ENCODE peak calls at places on chromosomes 4 and X, in four cellular contexts. B is heart left ventricle; Y is mucosa of descending colon; I is CD8-positive, alpha-beta T cell. U is an unnamed sample.

GRCh38 chr4:911221-911751 is 20.8 kb downstream of the GAK start:
- DNase-seq in Y (peak), B (no peak), I (no peak), U (no peak)

GRCh38 chr4:154004028-154004427 is 215.1 kb upstream of the SFRP2 start:
- DNase-seq in I (no peak), Y (no peak), B (no peak), U (no peak)

GRCh38 chrX:128816919-128817318 is 706.4 kb downstream of the SMARCA1 start:
- DNase-seq in Y (no peak), I (no peak), B (no peak), U (no peak)

GRCh38 chrX:129781134-129782014 is 1.6 kb downstream of the SASH3 start:
- DNase-seq in Y (peak), B (no peak), I (peak), U (peak)

GRCh38 chr4:683982-684571 is 4.9 kb downstream of the SLC49A3 start:
- DNase-seq in Y (peak), B (peak), I (no peak), U (no peak)

GRCh38 chr4:171981185-171981584 is 168.0 kb downstream of the GALNTL6 start:
- DNase-seq in Y (no peak), B (no peak), I (no peak), U (no peak)

GRCh38 chr4:159334461-159334860 is 231.6 kb downstream of the RAPGEF2 start:
- DNase-seq in B (no peak), I (no peak), Y (no peak), U (no peak)

GRCh38 chr4:12459126-12459525 is 1025.0 kb downstream of the RAB28 start:
- DNase-seq in B (no peak), I (no peak), Y (no peak), U (no peak)

GRCh38 chrX:45011131-45011530 is 138.1 kb downstream of the KDM6A start:
- DNase-seq in Y (no peak), I (no peak), B (no peak), U (no peak)

GRCh38 chr4:56773346-56773745 is 48.2 kb downstream of the SPINK2 start:
- DNase-seq in Y (no peak), B (no peak), I (no peak), U (no peak)
- TF ChIP-seq CTCF in Y (no peak), B (no peak), I (no peak), U (no peak)

GRCh38 chr4:165345663-165346417 is 18.4 kb downstream of the MSMO1 start:
- DNase-seq in B (no peak), Y (no peak), I (no peak), U (no peak)
- TF ChIP-seq CTCF in B (no peak), Y (no peak), I (no peak), U (no peak)

GRCh38 chr4:137425281-137425680 is 107.0 kb downstream of the PCDH18 start:
- DNase-seq in Y (no peak), I (no peak), B (no peak), U (no peak)

GRCh38 chr4:137427411-137427810 is 104.9 kb downstream of the PCDH18 start:
- DNase-seq in Y (no peak), B (no peak), I (no peak), U (no peak)

GRCh38 chr4:137432431-137432830 is 99.9 kb downstream of the PCDH18 start:
- DNase-seq in I (no peak), B (no peak), Y (no peak), U (no peak)

GRCh38 chr4:137430171-137430570 is 102.1 kb downstream of the PCDH18 start:
- DNase-seq in I (no peak), Y (no peak), B (no peak), U (no peak)
- TF ChIP-seq CTCF in I (no peak), Y (no peak), B (no peak), U (no peak)

GRCh38 chr4:77473509-77473908 is 132.1 kb upstream of the CXCL13 start:
- DNase-seq in I (no peak), B (no peak), Y (no peak), U (no peak)
- TF ChIP-seq CTCF in I (no peak), B (peak), Y (no peak), U (no peak)

DNA sequence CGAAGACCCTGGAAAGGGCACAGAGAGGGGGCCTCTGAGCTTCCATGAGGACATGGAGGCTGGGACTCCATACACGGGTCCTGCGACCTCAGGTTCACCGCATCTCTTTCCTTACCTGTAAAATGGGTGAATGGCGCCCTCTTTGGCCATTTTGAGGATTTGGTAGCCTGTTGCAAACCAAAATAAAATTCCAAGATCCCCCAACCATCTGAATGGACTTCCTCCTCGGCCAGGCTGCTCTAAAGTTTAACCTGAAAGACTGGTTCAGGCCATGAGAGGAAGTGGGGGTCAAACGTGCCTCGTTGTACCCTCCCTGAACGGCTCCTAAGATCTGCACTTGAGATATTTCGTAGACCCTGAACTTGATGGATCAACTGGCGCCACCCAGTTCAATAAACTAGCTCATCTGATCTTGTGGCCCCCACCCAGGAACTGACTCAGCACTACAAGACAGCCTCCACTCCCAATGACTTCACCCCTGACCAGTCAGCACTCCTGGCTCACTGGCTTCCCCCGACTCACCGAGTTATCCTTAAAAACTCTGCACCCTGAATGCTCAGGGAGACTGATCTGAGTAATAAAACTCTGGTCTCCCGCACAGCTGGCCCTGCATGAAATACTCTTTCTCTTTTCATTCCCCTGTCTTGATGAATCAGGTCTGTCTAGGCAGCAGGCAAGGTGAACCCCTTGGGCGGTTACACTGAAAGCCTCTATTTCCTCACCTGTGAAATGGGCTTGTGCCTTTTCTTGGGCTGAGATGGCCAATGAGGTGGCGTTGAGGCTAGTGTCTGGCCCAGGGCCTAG is 32.9 kb upstream of the GPR78 start:
- DNase-seq in Y (no peak), I (no peak), B (no peak), U (no peak)
- TF ChIP-seq CTCF in Y (no peak), I (no peak), B (peak), U (no peak)

DNA sequence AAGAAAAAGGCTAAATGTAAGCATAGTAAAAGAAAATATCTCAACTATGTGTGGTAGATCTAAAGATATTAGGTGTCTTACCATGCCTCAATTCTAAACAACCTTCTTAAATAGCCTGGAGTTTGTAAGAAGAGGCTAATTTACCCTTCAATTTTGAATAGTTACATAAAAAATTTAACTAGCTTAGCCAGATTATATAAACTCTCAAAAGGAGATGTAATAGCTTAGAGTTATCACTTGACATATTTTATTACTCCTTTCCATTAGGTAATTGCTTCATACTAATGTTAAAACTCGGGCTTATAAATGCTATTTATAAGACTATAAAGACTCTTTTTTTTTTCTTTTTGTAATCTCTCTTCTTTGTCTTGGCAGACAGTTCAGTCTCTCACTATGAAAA is 297.5 kb upstream of the PABPC4L start:
- DNase-seq in Y (no peak), B (no peak), I (no peak), U (no peak)
- TF ChIP-seq CTCF in Y (no peak), B (no peak), I (no peak), U (no peak)

GRCh38 chr4:176099314-176099713 is 33.7 kb downstream of the WDR17 start:
- DNase-seq in Y (no peak), B (no peak), I (no peak), U (no peak)
- TF ChIP-seq CTCF in Y (no peak), B (no peak), I (no peak), U (no peak)

DNA sequence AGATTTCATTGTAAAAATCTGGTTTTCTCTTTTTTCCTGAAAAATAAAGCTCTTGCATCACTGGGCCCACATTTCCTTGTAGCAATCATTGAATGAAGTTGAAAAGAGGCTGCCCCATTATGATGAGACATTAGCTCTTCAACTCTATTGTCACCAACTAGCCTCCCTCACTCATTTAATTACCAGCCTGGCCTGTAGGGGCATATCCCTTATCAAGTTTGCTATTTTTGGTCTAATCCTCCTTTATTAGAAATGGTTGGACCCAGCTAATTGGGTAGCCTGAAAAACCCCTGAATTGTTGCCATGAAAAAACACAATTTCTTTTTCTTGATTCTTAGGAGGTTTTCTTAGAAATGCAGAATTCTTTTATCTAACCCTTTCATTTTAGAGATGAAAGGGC is 164.6 kb upstream of the CASK start:
- DNase-seq in I (no peak), B (no peak), Y (no peak), U (no peak)
- TF ChIP-seq CTCF in I (no peak), B (no peak), Y (no peak), U (no peak)

GRCh38 chrX:47098746-47099145 is 20.5 kb downstream of the RGN start:
- DNase-seq in I (no peak), Y (no peak), B (no peak), U (no peak)

GRCh38 chrX:47091149-47091775 is 13.0 kb downstream of the RGN start:
- DNase-seq in I (no peak), B (no peak), Y (no peak), U (no peak)

GRCh38 chrX:47093860-47094259 is 15.6 kb downstream of the RGN start:
- DNase-seq in Y (no peak), I (no peak), B (no peak), U (no peak)

GRCh38 chrX:47097018-47097417 is 18.8 kb downstream of the RGN start:
- DNase-seq in I (no peak), B (no peak), Y (no peak), U (no peak)

GRCh38 chrX:47093248-47093647 is 15.0 kb downstream of the RGN start:
- DNase-seq in B (no peak), Y (no peak), I (no peak), U (no peak)
- TF ChIP-seq CTCF in B (peak), Y (no peak), I (peak), U (no peak)

U was measured in lung.